ENCODE peak calls at places on chromosome 14, in eight cellular contexts. G is HepG2, R is WTC11, F is fibroblast of the aortic adventitia, Z is IMR-90, M is cardiac fibroblast, K is SK-N-SH, Q is cardiac muscle cell. S is an unnamed sample.

GRCh38 chr14:103149351-103149750 is 26.1 kb downstream of the TNFAIP2 start:
- DNase-seq in G (no peak), R (no peak), F (no peak), Z (no peak), M (no peak), K (no peak), Q (no peak), S (no peak)

GRCh38 chr14:75310295-75311059 is 31.8 kb downstream of the FOS start:
- DNase-seq in G (no peak), R (peak), F (peak), Z (peak), M (peak), K (peak), Q (peak), S (peak)

GRCh38 chr14:67485501-67486095 is 2.9 kb downstream of the TMEM229B start:
- DNase-seq in G (no peak), R (no peak), F (no peak), Z (no peak), M (peak), K (no peak), Q (peak), S (no peak)

GRCh38 chr14:80356413-80356812 is 145.1 kb upstream of the DIO2 start:
- DNase-seq in G (peak), R (peak), F (peak), Z (peak), M (peak), K (peak), Q (peak), S (no peak)

GRCh38 chr14:47619397-47619796 is 56.0 kb downstream of the MDGA2 start:
- DNase-seq in G (no peak), R (no peak), F (no peak), Z (no peak), M (no peak), K (no peak), Q (no peak), S (no peak)

GRCh38 chr14:94449930-94450329 is 2.7 kb downstream of the SERPINA11 start:
- DNase-seq in G (no peak), R (no peak), F (no peak), Z (no peak), M (no peak), K (no peak), Q (no peak), S (no peak)

GRCh38 chr14:29749327-29749726 is 178.3 kb downstream of the PRKD1 start:
- DNase-seq in G (no peak), R (no peak), F (peak), Z (peak), M (peak), K (no peak), Q (peak), S (peak)

GRCh38 chr14:85428926-85429325 is 101.0 kb upstream of the FLRT2 start:
- DNase-seq in G (no peak), R (no peak), F (no peak), Z (peak), M (no peak), K (no peak), Q (no peak), S (no peak)

GRCh38 chr14:53409289-53409688 is 256.2 kb upstream of the DDHD1 start:
- DNase-seq in G (no peak), R (no peak), F (no peak), Z (no peak), M (no peak), K (no peak), Q (no peak), S (no peak)

GRCh38 chr14:42110167-42110566 is 503.5 kb downstream of the LRFN5 start:
- DNase-seq in G (peak), R (no peak), F (peak), Z (peak), M (peak), K (peak), Q (peak), S (peak)

GRCh38 chr14:77120771-77121743 is 20.5 kb downstream of the ZDHHC22 start:
- DNase-seq in G (no peak), R (no peak), F (no peak), Z (no peak), M (no peak), K (no peak), Q (peak), S (no peak)

GRCh38 chr14:21721504-21721903 is 47.9 kb upstream of the OR4E1 start:
- DNase-seq in G (no peak), R (no peak), F (no peak), Z (no peak), M (no peak), K (no peak), Q (no peak), S (no peak)

GRCh38 chr14:21724115-21724973 is 50.7 kb upstream of the OR4E1 start:
- DNase-seq in G (no peak), R (no peak), F (no peak), Z (no peak), M (no peak), K (no peak), Q (no peak), S (no peak)

GRCh38 chr14:21719841-21720240 is 46.2 kb upstream of the OR4E1 start:
- DNase-seq in G (no peak), R (no peak), F (no peak), Z (no peak), M (no peak), K (no peak), Q (no peak), S (no peak)

DNA sequence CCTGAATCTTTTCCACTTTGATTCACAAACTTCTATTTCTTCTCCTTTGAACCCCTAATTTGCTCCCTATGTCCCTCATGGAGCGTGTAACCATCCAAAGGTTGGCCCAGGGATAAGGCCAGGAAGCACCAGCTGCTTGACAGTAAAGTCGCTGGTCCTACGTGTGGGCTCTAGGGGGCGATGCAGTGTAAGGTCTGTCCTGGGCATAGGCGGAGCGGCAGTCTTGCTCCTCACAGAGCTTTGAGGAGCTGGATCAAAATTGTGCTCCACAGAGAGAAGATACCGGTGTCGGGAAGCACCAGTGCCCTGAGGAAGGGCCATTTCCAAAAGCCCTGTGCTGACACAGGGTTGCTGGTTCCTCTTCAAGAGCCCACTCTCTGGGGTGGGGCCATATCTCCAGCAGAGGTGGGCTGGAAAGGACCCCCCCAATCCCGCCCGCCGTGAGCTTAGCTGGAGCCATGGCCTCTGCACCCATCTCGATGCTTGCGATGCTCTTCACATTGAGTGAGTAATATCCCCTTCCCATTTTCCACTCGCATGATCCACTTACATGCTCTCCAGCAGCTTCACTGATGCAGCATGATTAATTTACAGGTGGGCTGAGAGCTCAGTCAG is 49.9 kb upstream of the OR4E1 start:
- DNase-seq in G (peak), R (peak), F (no peak), Z (no peak), M (no peak), K (peak), Q (peak), S (no peak)
- TF ChIP-seq CTCF in G (peak), R (peak), F (peak), Z (peak), M (peak), K (peak), Q (peak), S (no peak)

DNA sequence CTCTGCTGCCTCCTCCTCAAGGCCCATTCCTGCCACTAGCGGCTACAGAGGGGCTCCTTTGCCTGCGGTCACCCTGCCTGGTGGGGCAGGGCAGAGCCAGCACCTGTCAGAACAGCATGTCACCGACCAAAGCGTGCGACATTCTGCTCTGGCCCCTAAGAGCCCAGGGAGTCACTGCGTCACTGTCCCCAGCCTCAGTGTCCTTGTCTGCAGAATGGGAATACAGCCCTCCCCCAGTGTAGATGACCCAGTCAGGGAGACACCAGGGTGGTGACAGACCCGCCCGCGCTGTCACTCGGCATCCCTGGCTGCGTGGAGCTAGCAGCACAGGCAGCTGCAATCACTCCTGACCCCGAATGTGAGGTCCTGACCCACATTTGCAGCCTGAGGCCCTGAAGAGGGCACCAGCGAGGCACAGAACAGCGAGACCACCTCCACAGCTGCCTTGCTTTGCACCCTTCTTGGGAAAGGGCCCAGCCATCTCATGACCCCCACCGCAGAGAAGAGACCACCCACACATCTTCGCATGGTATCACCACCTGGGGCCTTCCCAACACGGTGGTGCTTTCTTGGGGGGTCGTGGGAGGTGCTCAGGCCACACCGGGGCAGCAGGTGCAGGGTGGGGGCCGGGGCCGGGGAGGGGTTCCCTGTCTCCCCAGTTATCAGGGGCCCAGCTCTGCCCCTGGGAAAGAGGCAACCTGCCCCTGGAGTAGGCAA is 2.5 kb downstream of the AHNAK2 start:
- DNase-seq in G (no peak), R (peak), F (no peak), Z (no peak), M (no peak), K (peak), Q (no peak), S (no peak)
- TF ChIP-seq CTCF in G (no peak), R (no peak), F (no peak), Z (peak), M (no peak), K (no peak), Q (no peak), S (no peak)

GRCh38 chr14:59882957-59883356 is 12.4 kb upstream of the RTN1 start:
- DNase-seq in G (no peak), R (no peak), F (no peak), Z (no peak), M (no peak), K (no peak), Q (no peak), S (no peak)
- TF ChIP-seq CTCF in G (no peak), R (peak), F (peak), Z (peak), M (peak), K (peak), Q (peak), S (peak)

DNA sequence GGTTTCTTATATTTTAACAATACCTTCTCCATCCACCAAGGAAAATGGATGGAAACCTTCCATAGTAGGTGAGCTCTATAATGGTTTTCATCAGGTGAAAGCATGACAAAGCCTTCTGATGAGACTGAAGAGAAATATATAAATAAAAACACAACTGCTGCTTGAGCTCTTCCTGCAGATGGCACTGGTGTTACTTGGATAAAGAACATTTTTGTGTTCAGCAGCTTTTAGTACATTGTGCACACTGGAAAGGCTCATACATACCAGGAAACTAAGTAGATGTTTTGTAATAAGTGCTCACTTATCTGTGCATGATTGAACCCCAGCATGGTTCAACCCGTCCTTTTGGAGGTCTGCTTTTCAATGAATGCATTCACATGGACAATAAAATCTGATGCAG is 357.3 kb upstream of the MIS18BP1 start:
- DNase-seq in G (no peak), R (no peak), F (no peak), Z (no peak), M (no peak), K (no peak), Q (no peak), S (no peak)
- TF ChIP-seq CTCF in G (no peak), R (no peak), F (no peak), Z (peak), M (peak), K (peak), Q (no peak), S (peak)

GRCh38 chr14:59358774-59359173 is 106.4 kb downstream of the GPR135 start:
- DNase-seq in G (no peak), R (no peak), F (no peak), Z (no peak), M (no peak), K (no peak), Q (no peak), S (no peak)
- TF ChIP-seq CTCF in G (no peak), R (no peak), F (no peak), Z (no peak), M (no peak), K (no peak), Q (no peak), S (no peak)

GRCh38 chr14:100708349-100709217 is 18.1 kb upstream of the DLK1 start:
- DNase-seq in G (peak), R (peak), F (peak), Z (peak), M (peak), K (no peak), Q (peak), S (no peak)
- TF ChIP-seq CTCF in G (peak), R (peak), F (no peak), Z (no peak), M (no peak), K (no peak), Q (no peak), S (no peak)

GRCh38 chr14:51394391-51394790 is 154.3 kb downstream of the TMX1 start:
- DNase-seq in G (no peak), R (no peak), F (peak), Z (peak), M (peak), K (no peak), Q (no peak), S (no peak)

GRCh38 chr14:51394804-51395203 is 154.8 kb downstream of the TMX1 start:
- DNase-seq in G (no peak), R (no peak), F (no peak), Z (no peak), M (no peak), K (no peak), Q (no peak), S (no peak)

GRCh38 chr14:51398898-51399297 is 158.9 kb downstream of the TMX1 start:
- DNase-seq in G (no peak), R (no peak), F (peak), Z (peak), M (peak), K (no peak), Q (peak), S (no peak)

GRCh38 chr14:51396222-51396815 is 156.3 kb downstream of the TMX1 start:
- DNase-seq in G (no peak), R (no peak), F (peak), Z (peak), M (peak), K (no peak), Q (peak), S (peak)

GRCh38 chr14:51395361-51395849 is 155.4 kb downstream of the TMX1 start:
- DNase-seq in G (no peak), R (peak), F (peak), Z (peak), M (peak), K (peak), Q (peak), S (peak)
- TF ChIP-seq CTCF in G (no peak), R (no peak), F (no peak), Z (peak), M (peak), K (peak), Q (no peak), S (no peak)

GRCh38 chr14:40629144-40629543 is 977.5 kb upstream of the LRFN5 start:
- DNase-seq in G (no peak), R (no peak), F (no peak), Z (no peak), M (no peak), K (no peak), Q (no peak), S (no peak)
- TF ChIP-seq CTCF in G (no peak), R (no peak), F (no peak), Z (no peak), M (no peak), K (no peak), Q (no peak), S (no peak)

GRCh38 chr14:99563749-99564129 is 40.3 kb downstream of the CCDC85C start:
- DNase-seq in G (no peak), R (no peak), F (no peak), Z (no peak), M (no peak), K (no peak), Q (no peak), S (no peak)

GRCh38 chr14:99561827-99562226 is 42.2 kb downstream of the CCDC85C start:
- DNase-seq in G (no peak), R (no peak), F (no peak), Z (no peak), M (no peak), K (no peak), Q (no peak), S (no peak)

GRCh38 chr14:99564256-99564902 is 39.6 kb downstream of the CCDC85C start:
- DNase-seq in G (peak), R (no peak), F (peak), Z (peak), M (peak), K (peak), Q (peak), S (peak)

GRCh38 chr14:99564903-99565259 is 39.1 kb downstream of the CCDC85C start:
- DNase-seq in G (no peak), R (no peak), F (no peak), Z (no peak), M (no peak), K (peak), Q (no peak), S (no peak)

GRCh38 chr14:99562848-99563748 is 40.9 kb downstream of the CCDC85C start:
- DNase-seq in G (peak), R (peak), F (peak), Z (peak), M (peak), K (peak), Q (peak), S (peak)
- TF ChIP-seq CTCF in G (peak), R (no peak), F (peak), Z (peak), M (peak), K (peak), Q (peak), S (peak)

GRCh38 chr14:64246688-64247087 is 47.5 kb downstream of the ESR2 start:
- DNase-seq in G (no peak), R (no peak), F (no peak), Z (no peak), M (no peak), K (no peak), Q (no peak), S (no peak)

GRCh38 chr14:64253672-64254071 is 40.5 kb downstream of the ESR2 start:
- DNase-seq in G (no peak), R (no peak), F (peak), Z (peak), M (peak), K (no peak), Q (peak), S (no peak)

GRCh38 chr14:64248689-64249088 is 45.5 kb downstream of the ESR2 start:
- DNase-seq in G (no peak), R (no peak), F (no peak), Z (no peak), M (no peak), K (no peak), Q (no peak), S (no peak)

GRCh38 chr14:64247186-64247585 is 47.0 kb downstream of the ESR2 start:
- DNase-seq in G (no peak), R (no peak), F (no peak), Z (no peak), M (no peak), K (no peak), Q (no peak), S (no peak)

GRCh38 chr14:64249363-64249762 is 44.8 kb downstream of the ESR2 start:
- DNase-seq in G (no peak), R (no peak), F (peak), Z (no peak), M (peak), K (no peak), Q (peak), S (no peak)
- TF ChIP-seq CTCF in G (no peak), R (no peak), F (no peak), Z (no peak), M (no peak), K (no peak), Q (no peak), S (no peak)

S was measured in astrocyte of the cerebellum.